ENCODE peak calls at places on chromosomes 2 and 18, in ten cellular contexts. A, N, W, H, M, L, Y, E, Q and Z are unnamed samples.

GRCh38 chr2:165901996-165902395 is 51.6 kb downstream of the TTC21B start:
- DNase-seq in A (no peak), N (no peak), W (no peak), H (no peak), M (no peak), L (no peak), Y (no peak), E (no peak), Q (no peak), Z (no peak)

GRCh38 chr2:101396352-101396717 is 9.0 kb upstream of the CREG2 start:
- DNase-seq in A (no peak), N (no peak), W (no peak), H (no peak), M (no peak), L (no peak), Y (peak), E (no peak), Q (no peak), Z (no peak)

GRCh38 chr2:227163998-227164744 is at the start of the genes COL4A3 and COL4A4:
- DNase-seq in A (no peak), N (no peak), W (no peak), H (no peak), M (peak), L (peak), Y (peak), E (no peak), Q (peak), Z (peak)

GRCh38 chr2:233822101-233822771 is 32.1 kb downstream of the HJURP start:
- DNase-seq in A (no peak), N (no peak), W (no peak), H (no peak), M (no peak), L (no peak), Y (no peak), E (no peak), Q (no peak), Z (no peak)

GRCh38 chr2:218026676-218027425 is 24.1 kb upstream of the TNS1 start:
- DNase-seq in A (no peak), N (no peak), W (no peak), H (no peak), M (no peak), L (no peak), Y (no peak), E (no peak), Q (peak), Z (no peak)

GRCh38 chr2:149258531-149258930 is 71.9 kb upstream of the LYPD6 start:
- DNase-seq in A (no peak), N (no peak), W (no peak), H (no peak), M (no peak), L (no peak), Y (no peak), E (no peak), Q (no peak), Z (no peak)

GRCh38 chr18:55546873-55547704 is 40.9 kb downstream of the TCF4 start:
- DNase-seq in A (no peak), N (no peak), W (no peak), H (no peak), M (no peak), L (no peak), Y (peak), E (no peak), Q (peak), Z (peak)

GRCh38 chr2:10007440-10007839 is 35.9 kb upstream of the KLF11 start:
- DNase-seq in A (no peak), N (no peak), W (no peak), H (no peak), M (no peak), L (no peak), Y (no peak), E (no peak), Q (no peak), Z (no peak)

GRCh38 chr18:77557030-77557429 is 307.4 kb downstream of the GALR1 start:
- DNase-seq in A (peak), N (no peak), W (peak), H (no peak), M (no peak), L (peak), Y (no peak), E (no peak), Q (no peak), Z (no peak)